ENCODE peak calls at places on chromosome 3, in nine cellular contexts. One of them, this sample, is unnamed.

GRCh38 chr3:95319921-95320494 is 1257.1 kb downstream of the NSUN3 start:
- DNase-seq in mesothelial cell of epicardium: no peak
- DNase-seq in DMS79: no peak
- DNase-seq in OCI-LY7: no peak
- DNase-seq in AG08396: no peak
- DNase-seq in activated CD8-positive, alpha-beta memory T cell treated with anti-CD3 and anti-CD28 coated beads for 48 hours: no peak
- DNase-seq in NCI-H82: no peak
- DNase-seq in NCI-H69: no peak
- DNase-seq in WTC11: no peak
- DNase-seq in this sample: no peak

GRCh38 chr3:27724459-27725197 is 2.5 kb upstream of the EOMES start:
- DNase-seq in mesothelial cell of epicardium: no peak
- DNase-seq in DMS79: no peak
- DNase-seq in OCI-LY7: no peak
- DNase-seq in AG08396: no peak
- DNase-seq in activated CD8-positive, alpha-beta memory T cell treated with anti-CD3 and anti-CD28 coated beads for 48 hours: no peak
- DNase-seq in NCI-H82: no peak
- DNase-seq in NCI-H69: no peak
- DNase-seq in WTC11: no peak
- DNase-seq in this sample: peak

GRCh38 chr3:129051776-129052400 is 8.7 kb upstream of the GP9 start:
- DNase-seq in mesothelial cell of epicardium: no peak
- DNase-seq in DMS79: no peak
- DNase-seq in OCI-LY7: no peak
- DNase-seq in AG08396: no peak
- DNase-seq in activated CD8-positive, alpha-beta memory T cell treated with anti-CD3 and anti-CD28 coated beads for 48 hours: no peak
- DNase-seq in NCI-H82: no peak
- DNase-seq in NCI-H69: peak
- DNase-seq in WTC11: no peak
- DNase-seq in this sample: no peak

GRCh38 chr3:8482960-8483665 is 18.5 kb upstream of the LMCD1 start:
- DNase-seq in mesothelial cell of epicardium: no peak
- DNase-seq in DMS79: no peak
- DNase-seq in OCI-LY7: no peak
- DNase-seq in AG08396: peak
- DNase-seq in activated CD8-positive, alpha-beta memory T cell treated with anti-CD3 and anti-CD28 coated beads for 48 hours: no peak
- DNase-seq in NCI-H82: no peak
- DNase-seq in NCI-H69: peak
- DNase-seq in WTC11: no peak
- DNase-seq in this sample: no peak

GRCh38 chr3:153269730-153270129 is 107.7 kb downstream of the RAP2B start:
- DNase-seq in mesothelial cell of epicardium: no peak
- DNase-seq in DMS79: no peak
- DNase-seq in OCI-LY7: no peak
- DNase-seq in AG08396: no peak
- DNase-seq in activated CD8-positive, alpha-beta memory T cell treated with anti-CD3 and anti-CD28 coated beads for 48 hours: no peak
- DNase-seq in NCI-H82: no peak
- DNase-seq in NCI-H69: no peak
- DNase-seq in WTC11: no peak
- DNase-seq in this sample: no peak

GRCh38 chr3:82672966-82673365 is 911.5 kb upstream of the GBE1 start:
- DNase-seq in mesothelial cell of epicardium: no peak
- DNase-seq in DMS79: no peak
- DNase-seq in OCI-LY7: no peak
- DNase-seq in AG08396: no peak
- DNase-seq in activated CD8-positive, alpha-beta memory T cell treated with anti-CD3 and anti-CD28 coated beads for 48 hours: no peak
- DNase-seq in NCI-H82: no peak
- DNase-seq in NCI-H69: no peak
- DNase-seq in WTC11: no peak
- DNase-seq in this sample: no peak

GRCh38 chr3:14143826-14144225 is 19.0 kb downstream of the TMEM43 start:
- DNase-seq in mesothelial cell of epicardium: no peak
- DNase-seq in DMS79: no peak
- DNase-seq in OCI-LY7: no peak
- DNase-seq in AG08396: peak
- DNase-seq in activated CD8-positive, alpha-beta memory T cell treated with anti-CD3 and anti-CD28 coated beads for 48 hours: no peak
- DNase-seq in NCI-H82: no peak
- DNase-seq in NCI-H69: no peak
- DNase-seq in WTC11: no peak
- DNase-seq in this sample: peak

GRCh38 chr3:133329626-133330025 is 70.2 kb upstream of the BFSP2 start:
- DNase-seq in mesothelial cell of epicardium: no peak
- DNase-seq in DMS79: no peak
- DNase-seq in OCI-LY7: no peak
- DNase-seq in AG08396: no peak
- DNase-seq in activated CD8-positive, alpha-beta memory T cell treated with anti-CD3 and anti-CD28 coated beads for 48 hours: no peak
- DNase-seq in NCI-H82: peak
- DNase-seq in NCI-H69: peak
- DNase-seq in WTC11: no peak
- DNase-seq in this sample: no peak

GRCh38 chr3:15506571-15506970 is 14.9 kb downstream of the COLQ start:
- DNase-seq in mesothelial cell of epicardium: no peak
- DNase-seq in DMS79: no peak
- DNase-seq in OCI-LY7: no peak
- DNase-seq in AG08396: no peak
- DNase-seq in activated CD8-positive, alpha-beta memory T cell treated with anti-CD3 and anti-CD28 coated beads for 48 hours: no peak
- DNase-seq in NCI-H82: no peak
- DNase-seq in NCI-H69: no peak
- DNase-seq in WTC11: no peak
- DNase-seq in this sample: no peak

GRCh38 chr3:37608061-37608702 is 253.5 kb upstream of the CTDSPL start:
- DNase-seq in mesothelial cell of epicardium: no peak
- DNase-seq in DMS79: no peak
- DNase-seq in OCI-LY7: no peak
- DNase-seq in AG08396: no peak
- DNase-seq in activated CD8-positive, alpha-beta memory T cell treated with anti-CD3 and anti-CD28 coated beads for 48 hours: no peak
- DNase-seq in NCI-H82: no peak
- DNase-seq in NCI-H69: no peak
- DNase-seq in WTC11: no peak
- DNase-seq in this sample: no peak

GRCh38 chr3:42507252-42507651 is 4.8 kb downstream of the VIPR1 start:
- DNase-seq in mesothelial cell of epicardium: no peak
- DNase-seq in DMS79: no peak
- DNase-seq in OCI-LY7: no peak
- DNase-seq in AG08396: no peak
- DNase-seq in activated CD8-positive, alpha-beta memory T cell treated with anti-CD3 and anti-CD28 coated beads for 48 hours: no peak
- DNase-seq in NCI-H82: no peak
- DNase-seq in NCI-H69: peak
- DNase-seq in WTC11: peak
- DNase-seq in this sample: peak

GRCh38 chr3:161264771-161265343 is 43.7 kb downstream of the NMD3 start:
- DNase-seq in mesothelial cell of epicardium: no peak
- DNase-seq in DMS79: no peak
- DNase-seq in OCI-LY7: no peak
- DNase-seq in AG08396: no peak
- DNase-seq in activated CD8-positive, alpha-beta memory T cell treated with anti-CD3 and anti-CD28 coated beads for 48 hours: no peak
- DNase-seq in NCI-H82: no peak
- DNase-seq in NCI-H69: no peak
- DNase-seq in WTC11: no peak
- DNase-seq in this sample: no peak

GRCh38 chr3:151016421-151016820 is 43.9 kb upstream of the CLRN1 start:
- DNase-seq in mesothelial cell of epicardium: no peak
- DNase-seq in DMS79: no peak
- DNase-seq in OCI-LY7: no peak
- DNase-seq in AG08396: no peak
- DNase-seq in activated CD8-positive, alpha-beta memory T cell treated with anti-CD3 and anti-CD28 coated beads for 48 hours: no peak
- DNase-seq in NCI-H82: no peak
- DNase-seq in NCI-H69: no peak
- DNase-seq in WTC11: no peak
- DNase-seq in this sample: no peak

GRCh38 chr3:114308830-114309229 is 15.0 kb downstream of the TIGIT start:
- DNase-seq in mesothelial cell of epicardium: no peak
- DNase-seq in DMS79: no peak
- DNase-seq in OCI-LY7: no peak
- DNase-seq in AG08396: no peak
- DNase-seq in activated CD8-positive, alpha-beta memory T cell treated with anti-CD3 and anti-CD28 coated beads for 48 hours: no peak
- DNase-seq in NCI-H82: no peak
- DNase-seq in NCI-H69: no peak
- DNase-seq in WTC11: no peak
- DNase-seq in this sample: no peak

GRCh38 chr3:23865595-23866396 is 51.0 kb downstream of the NKIRAS1 start:
- DNase-seq in mesothelial cell of epicardium: no peak
- DNase-seq in DMS79: no peak
- DNase-seq in OCI-LY7: peak
- DNase-seq in AG08396: no peak
- DNase-seq in activated CD8-positive, alpha-beta memory T cell treated with anti-CD3 and anti-CD28 coated beads for 48 hours: no peak
- DNase-seq in NCI-H82: no peak
- DNase-seq in NCI-H69: peak
- DNase-seq in WTC11: peak
- DNase-seq in this sample: peak

GRCh38 chr3:133276594-133276993 is 123.3 kb upstream of the BFSP2 start:
- DNase-seq in mesothelial cell of epicardium: no peak
- DNase-seq in DMS79: no peak
- DNase-seq in OCI-LY7: peak
- DNase-seq in AG08396: no peak
- DNase-seq in activated CD8-positive, alpha-beta memory T cell treated with anti-CD3 and anti-CD28 coated beads for 48 hours: no peak
- DNase-seq in NCI-H82: peak
- DNase-seq in NCI-H69: peak
- DNase-seq in WTC11: no peak
- DNase-seq in this sample: no peak

GRCh38 chr3:115862099-115862498 is 238.8 kb downstream of the GAP43 start:
- DNase-seq in mesothelial cell of epicardium: no peak
- DNase-seq in DMS79: no peak
- DNase-seq in OCI-LY7: no peak
- DNase-seq in AG08396: no peak
- DNase-seq in activated CD8-positive, alpha-beta memory T cell treated with anti-CD3 and anti-CD28 coated beads for 48 hours: no peak
- DNase-seq in NCI-H82: peak
- DNase-seq in NCI-H69: peak
- DNase-seq in WTC11: no peak
- DNase-seq in this sample: no peak

This sample was measured in H7.